ENCODE peak calls at places on chromosomes 4 and X, in four cellular contexts. J, E, D and Y are unnamed samples.

GRCh38 chrX:134948333-134949241 is 42.2 kb upstream of the SMIM10 start:
- DNase-seq in D (peak), E (no peak), J (peak), Y (peak)

GRCh38 chr4:986949-987688 is at the start of gene IDUA:
- DNase-seq in J (peak), D (peak), E (peak), Y (no peak)

GRCh38 chrX:111470681-111471403 is 40.6 kb upstream of the SERTM2 start:
- DNase-seq in E (no peak), D (no peak), J (no peak), Y (no peak)

GRCh38 chr4:38670061-38670894 is 6.3 kb downstream of the KLF3 start:
- DNase-seq in J (no peak), D (no peak), E (no peak), Y (no peak)

GRCh38 chrX:151983186-151983585 is 8.7 kb upstream of the GABRE start:
- DNase-seq in J (no peak), E (no peak), D (no peak), Y (no peak)

GRCh38 chr4:87505862-87506261 is 23.3 kb downstream of the SPARCL1 start:
- DNase-seq in E (no peak), D (no peak), J (no peak), Y (no peak)

GRCh38 chrX:105323951-105324350 is 103.5 kb upstream of the TEX13A start:
- DNase-seq in D (no peak), J (no peak), E (no peak), Y (no peak)

GRCh38 chrX:86039625-86040568 is 7.5 kb downstream of the CHM start:
- DNase-seq in D (peak), E (no peak), J (no peak), Y (no peak)

GRCh38 chr4:173486714-173487392 is 43.2 kb downstream of the HAND2 start:
- DNase-seq in E (no peak), D (no peak), J (no peak), Y (no peak)

GRCh38 chr4:45662996-45663395 is 460.9 kb downstream of the GABRG1 start:
- DNase-seq in D (no peak), E (no peak), J (no peak), Y (no peak)

GRCh38 chrX:138011461-138011860 is 445.5 kb downstream of the ZIC3 start:
- DNase-seq in E (no peak), D (no peak), J (no peak), Y (no peak)

GRCh38 chrX:3679669-3680068 is 33.8 kb downstream of the PRKX start:
- DNase-seq in J (no peak), E (no peak), D (no peak), Y (no peak)

GRCh38 chrX:3680459-3680858 is 33.0 kb downstream of the PRKX start:
- DNase-seq in D (no peak), J (no peak), E (no peak), Y (no peak)

GRCh38 chrX:3678287-3678686 is 35.2 kb downstream of the PRKX start:
- DNase-seq in J (no peak), E (no peak), D (no peak), Y (no peak)
- H3K27ac ChIP-seq in J (no peak), E (no peak), D (no peak), Y (no peak)

GRCh38 chr4:42411803-42412202 is 14.5 kb downstream of the SHISA3 start:
- DNase-seq in E (no peak), J (no peak), D (no peak), Y (no peak)
- TF ChIP-seq TCF7L2 in E (no peak), J (no peak), D (no peak), Y (no peak)

DNA sequence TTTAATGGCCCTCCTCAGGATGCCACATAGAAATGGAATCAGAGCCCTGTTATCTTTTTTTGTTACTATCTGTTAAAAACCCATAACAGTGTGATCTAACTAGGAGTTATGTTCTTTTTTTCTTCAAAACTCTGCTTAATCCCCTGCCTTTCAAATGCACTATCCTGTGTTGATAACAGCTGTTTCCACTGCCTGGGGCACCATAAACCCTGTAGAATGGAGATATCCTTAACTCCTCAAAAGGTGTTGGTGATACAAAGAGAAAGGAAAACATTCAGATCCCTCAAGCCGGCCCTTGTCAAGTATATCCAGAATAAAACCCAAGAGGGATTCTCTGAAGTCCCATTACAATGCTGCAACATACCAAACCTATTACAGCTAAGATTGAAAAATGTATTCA is 108.6 kb downstream of the ACTRT1 start:
- DNase-seq in E (no peak), D (no peak), J (no peak), Y (no peak)
- H3K27ac ChIP-seq in E (no peak), D (no peak), J (no peak), Y (no peak)

GRCh38 chr4:88736264-88736663 is 38.6 kb upstream of the NAP1L5 start:
- DNase-seq in E (no peak), J (no peak), D (no peak), Y (no peak)

GRCh38 chr4:88735554-88735953 is 37.9 kb upstream of the NAP1L5 start:
- DNase-seq in D (no peak), J (no peak), E (no peak), Y (no peak)

GRCh38 chr4:88738714-88739366 is 41.2 kb upstream of the NAP1L5 start:
- DNase-seq in J (no peak), D (no peak), E (no peak), Y (no peak)

GRCh38 chr4:88738146-88738545 is 40.5 kb upstream of the NAP1L5 start:
- DNase-seq in E (no peak), D (no peak), J (no peak), Y (no peak)

GRCh38 chr4:88737304-88738015 is 39.8 kb upstream of the NAP1L5 start:
- DNase-seq in E (no peak), J (no peak), D (no peak), Y (no peak)
- TF ChIP-seq TCF7L2 in E (no peak), J (no peak), D (no peak), Y (no peak)

DNA sequence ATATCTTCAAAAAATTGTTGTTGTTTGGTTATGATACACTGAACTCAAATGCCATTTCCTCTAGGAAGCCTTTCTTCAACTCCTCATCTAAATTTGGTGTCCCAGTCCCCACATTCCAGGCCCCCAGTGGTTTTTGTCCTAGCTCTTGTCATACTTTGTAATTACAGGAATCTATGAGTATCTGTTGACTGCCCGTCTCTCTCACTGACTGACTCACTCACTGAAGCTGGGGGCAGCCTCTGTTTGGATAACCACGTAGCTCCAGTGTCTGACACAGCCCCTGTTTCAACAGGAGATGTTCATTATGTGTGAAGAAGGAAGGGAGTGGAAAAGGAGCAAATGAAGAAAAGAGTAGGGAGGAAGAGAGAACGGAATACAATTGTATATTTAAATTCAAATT is 284.1 kb upstream of the TENM3 start:
- DNase-seq in J (no peak), D (no peak), E (no peak), Y (no peak)
- H3K27ac ChIP-seq in J (no peak), D (no peak), E (no peak), Y (no peak)